ENCODE peak calls at places on chromosomes 1 and 21, in seven cellular contexts. Q is CD8-positive, alpha-beta T cell; R is astrocyte; L is lower leg skin; O is mucosa of descending colon; S is heart left ventricle; W is thyroid gland. T is an unnamed sample.

GRCh38 chr1:22639286-22639685 is 2.9 kb downstream of the C1QA start:
- DNase-seq in O (peak), R (peak), Q (no peak), W (no peak), L (no peak), S (no peak), T (no peak)

GRCh38 chr1:198932351-198932991 is 293.6 kb downstream of the PTPRC start:
- DNase-seq in L (no peak), O (no peak), R (peak), W (no peak), Q (no peak), S (no peak), T (no peak)

GRCh38 chr1:208043690-208044089 is 132.8 kb upstream of the CD34 start:
- DNase-seq in L (no peak), W (peak), Q (no peak), S (no peak), O (no peak), R (no peak), T (peak)

GRCh38 chr1:212595787-212596714 is 12.5 kb upstream of the ATF3 start:
- DNase-seq in L (no peak), W (peak), Q (no peak), R (peak), O (peak), S (no peak), T (no peak)

GRCh38 chr1:227918736-227919135 is 29.0 kb downstream of the WNT9A start:
- DNase-seq in O (no peak), Q (no peak), W (no peak), R (no peak), S (no peak), L (no peak), T (no peak)

GRCh38 chr21:32717851-32718316 is 9.9 kb downstream of the SYNJ1 start:
- DNase-seq in O (no peak), S (no peak), W (peak), L (no peak), Q (no peak), R (peak), T (no peak)

GRCh38 chr1:202684716-202685115 is 25.5 kb downstream of the SYT2 start:
- DNase-seq in L (no peak), W (peak), S (no peak), Q (no peak), R (no peak), O (no peak), T (no peak)

GRCh38 chr1:185157599-185158469 is 867 bp downstream of the SWT1 start:
- DNase-seq in O (peak), L (no peak), Q (no peak), W (no peak), R (no peak), S (no peak), T (no peak)

GRCh38 chr1:94591791-94592565 is 50.4 kb upstream of the F3 start:
- DNase-seq in Q (no peak), W (no peak), O (no peak), S (no peak), L (no peak), R (no peak), T (no peak)

GRCh38 chr1:41102208-41102607 is 80.7 kb upstream of the SLFNL1 start:
- DNase-seq in S (peak), W (peak), R (peak), O (peak), L (peak), Q (no peak), T (peak)

GRCh38 chr1:243495442-243496172 is 239.8 kb downstream of the SDCCAG8 start:
- DNase-seq in S (peak), O (no peak), W (no peak), L (no peak), R (peak), Q (no peak), T (peak)

GRCh38 chr21:35511298-35512162 is 462.4 kb upstream of the RUNX1 start:
- DNase-seq in Q (no peak), W (no peak), R (peak), O (no peak), L (no peak), S (no peak), T (no peak)

GRCh38 chr21:25039461-25040380 is 567.6 kb downstream of the MRPL39 start:
- DNase-seq in L (no peak), Q (no peak), R (peak), W (no peak), S (no peak), O (peak), T (no peak)

GRCh38 chr21:40871099-40871498 is 24.1 kb upstream of the DSCAM start:
- DNase-seq in W (no peak), Q (no peak), R (no peak), S (no peak), L (no peak), O (no peak), T (no peak)

GRCh38 chr1:151790940-151791651 is 796 bp upstream of the TDRKH start:
- DNase-seq in S (no peak), R (no peak), O (peak), Q (no peak), W (peak), L (no peak), T (no peak)

GRCh38 chr1:151787689-151788088 is 2.6 kb downstream of the TDRKH start:
- DNase-seq in Q (no peak), R (no peak), W (no peak), S (no peak), L (no peak), O (no peak), T (no peak)

GRCh38 chr1:151790071-151790939 is at the start of gene TDRKH:
- DNase-seq in W (peak), Q (peak), O (peak), R (peak), S (peak), L (peak), T (peak)
- TF ChIP-seq CTCF in W (no peak), Q (no peak), O (no peak), R (no peak), S (peak), L (no peak), T (peak)

GRCh38 chr1:16915627-16915973 is 6.1 kb upstream of the CROCC start:
- DNase-seq in R (no peak), Q (no peak), L (no peak), W (no peak), S (no peak), O (no peak), T (no peak)
- TF ChIP-seq CTCF in R (peak), Q (no peak), L (no peak), W (no peak), S (no peak), O (no peak), T (no peak)

DNA sequence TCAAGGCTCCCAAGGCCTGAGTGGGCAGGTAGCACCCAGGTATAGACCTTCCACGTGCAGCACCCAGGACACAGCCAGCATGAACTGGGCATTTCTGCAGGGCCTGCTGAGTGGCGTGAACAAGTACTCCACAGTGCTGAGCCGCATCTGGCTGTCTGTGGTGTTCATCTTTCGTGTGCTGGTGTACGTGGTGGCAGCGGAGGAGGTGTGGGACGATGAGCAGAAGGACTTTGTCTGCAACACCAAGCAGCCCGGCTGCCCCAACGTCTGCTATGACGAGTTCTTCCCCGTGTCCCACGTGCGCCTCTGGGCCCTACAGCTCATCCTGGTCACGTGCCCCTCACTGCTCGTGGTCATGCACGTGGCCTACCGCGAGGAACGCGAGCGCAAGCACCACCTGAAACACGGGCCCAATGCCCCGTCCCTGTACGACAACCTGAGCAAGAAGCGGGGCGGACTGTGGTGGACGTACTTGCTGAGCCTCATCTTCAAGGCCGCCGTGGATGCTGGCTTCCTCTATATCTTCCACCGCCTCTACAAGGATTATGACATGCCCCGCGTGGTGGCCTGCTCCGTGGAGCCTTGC is 1.7 kb downstream of the GJB4 start:
- DNase-seq in L (no peak), W (no peak), R (no peak), Q (no peak), S (no peak), O (no peak), T (no peak)
- TF ChIP-seq CTCF in L (no peak), W (no peak), R (no peak), Q (no peak), S (no peak), O (no peak), T (no peak)

DNA sequence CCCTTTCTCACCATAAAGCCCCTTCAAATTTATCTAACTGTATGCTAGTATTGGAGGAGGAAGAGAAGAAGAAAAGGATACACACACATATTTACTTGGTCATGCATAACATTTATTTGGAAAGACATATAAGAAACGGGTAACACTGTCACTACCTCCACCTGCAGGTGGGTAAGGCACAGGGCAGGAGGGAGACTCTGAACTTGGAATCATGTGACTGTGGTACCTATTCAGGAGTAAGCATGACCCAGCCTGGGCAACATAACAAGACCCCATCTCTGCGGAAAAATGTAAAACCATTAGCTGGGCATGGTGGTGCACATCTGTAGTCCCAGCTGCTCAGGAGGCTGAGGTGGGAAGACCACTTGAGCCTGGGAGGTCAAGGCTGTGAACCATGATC is 1.4 kb upstream of the PADI6 start:
- DNase-seq in L (no peak), S (no peak), R (no peak), O (peak), Q (no peak), W (no peak), T (no peak)
- TF ChIP-seq CTCF in L (no peak), S (no peak), R (peak), O (no peak), Q (no peak), W (no peak), T (peak)

DNA sequence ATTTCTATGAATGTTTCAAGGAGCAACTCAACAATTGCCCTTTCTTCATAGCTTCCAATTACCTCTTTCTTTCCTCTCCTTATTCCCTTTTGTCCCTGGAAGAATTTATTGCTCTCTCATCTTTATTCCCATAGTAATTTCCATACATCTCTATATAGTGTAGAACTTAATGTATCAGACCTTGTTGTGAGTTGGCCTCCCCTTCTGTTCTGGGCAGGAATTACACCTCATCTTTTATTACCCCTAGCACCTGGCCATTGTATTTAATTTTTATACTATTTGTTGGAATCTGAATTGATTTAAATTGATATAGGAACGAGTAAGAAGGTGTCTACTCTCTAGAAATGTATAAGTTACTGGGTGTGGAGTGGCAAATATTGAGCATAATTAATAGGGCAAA is 114.5 kb downstream of the CACHD1 start:
- DNase-seq in O (peak), L (no peak), S (no peak), Q (no peak), W (no peak), R (no peak), T (no peak)
- TF ChIP-seq CTCF in O (peak), L (no peak), S (no peak), Q (peak), W (no peak), R (no peak), T (peak)

GRCh38 chr1:63802109-63802508 is 28.3 kb downstream of the ROR1 start:
- DNase-seq in W (no peak), R (no peak), L (no peak), S (no peak), Q (no peak), O (no peak), T (no peak)
- TF ChIP-seq CTCF in W (no peak), R (no peak), L (no peak), S (no peak), Q (no peak), O (no peak), T (no peak)

T was measured in right lobe of liver.